ENCODE peak calls at places on chromosomes 6 and 20, in eight cellular contexts. N, X, L, K, P, W, F and G are unnamed samples.

GRCh38 chr20:58944610-58945009 is 36.4 kb upstream of the NELFCD start:
- DNase-seq in W (no peak), P (no peak), K (no peak), X (no peak), L (no peak), N (no peak), F (no peak), G (no peak)

GRCh38 chr6:154623391-154623790 is 109.8 kb upstream of the SCAF8 start:
- DNase-seq in L (no peak), X (no peak), P (no peak), K (no peak), N (no peak), W (no peak), F (no peak), G (no peak)

GRCh38 chr6:43851204-43851855 is 81.3 kb downstream of the VEGFA start:
- DNase-seq in F (no peak), P (peak), K (no peak), L (no peak), W (peak), N (no peak), X (no peak), G (peak)

GRCh38 chr20:45354423-45355208 is 6.4 kb upstream of the SDC4 start:
- DNase-seq in N (no peak), P (no peak), L (no peak), K (no peak), W (peak), F (no peak), X (no peak), G (peak)

GRCh38 chr6:19697744-19698290 is 139.4 kb upstream of the ID4 start:
- DNase-seq in W (peak), N (peak), F (no peak), X (no peak), P (no peak), L (no peak), K (no peak), G (peak)

GRCh38 chr6:165468361-165468760 is 159.0 kb upstream of the C6orf118 start:
- DNase-seq in K (no peak), X (no peak), W (no peak), L (no peak), F (no peak), P (no peak), N (no peak), G (no peak)

GRCh38 chr6:16205377-16206144 is 32.8 kb upstream of the GMPR start:
- DNase-seq in N (peak), F (no peak), X (no peak), P (no peak), K (no peak), L (no peak), W (peak), G (peak)

GRCh38 chr20:62844182-62844581 is 17.4 kb downstream of the TCFL5 start:
- DNase-seq in L (no peak), X (no peak), F (no peak), N (no peak), K (peak), P (no peak), W (no peak), G (no peak)

GRCh38 chr20:17624070-17624469 is 54.2 kb downstream of the DSTN start:
- DNase-seq in P (peak), L (peak), N (no peak), F (no peak), K (no peak), X (peak), W (no peak), G (no peak)

GRCh38 chr6:96542702-96543101 is 20.2 kb upstream of the FHL5 start:
- DNase-seq in L (no peak), W (peak), X (no peak), K (no peak), P (peak), N (no peak), F (no peak), G (peak)

GRCh38 chr20:25389381-25389857 is 1.2 kb downstream of the ABHD12 start:
- DNase-seq in X (no peak), L (no peak), K (no peak), P (no peak), F (no peak), N (no peak), W (peak), G (peak)

GRCh38 chr20:62358728-62359490 is 8.2 kb downstream of the LAMA5 start:
- DNase-seq in X (no peak), P (peak), N (no peak), L (no peak), W (no peak), F (no peak), K (no peak), G (no peak)

GRCh38 chr6:43274916-43275597 is 23.0 kb upstream of the SLC22A7 start:
- DNase-seq in F (no peak), N (no peak), K (peak), L (no peak), W (peak), X (no peak), P (peak), G (no peak)

GRCh38 chr6:11329841-11330765 is 97.6 kb upstream of the NEDD9 start:
- DNase-seq in L (no peak), F (no peak), P (no peak), X (no peak), W (no peak), K (no peak), N (no peak), G (no peak)

GRCh38 chr6:46221221-46221793 is 50.5 kb upstream of the ENPP5 start:
- DNase-seq in P (peak), L (no peak), F (no peak), K (no peak), W (peak), X (no peak), N (no peak), G (peak)

GRCh38 chr20:22795897-22796296 is 211.5 kb upstream of the FOXA2 start:
- DNase-seq in W (peak), P (no peak), L (peak), F (no peak), N (peak), X (peak), K (no peak), G (peak)

GRCh38 chr6:89260310-89260709 is 43.2 kb upstream of the GABRR1 start:
- DNase-seq in L (no peak), N (no peak), W (no peak), P (no peak), X (no peak), F (no peak), K (no peak), G (no peak)

GRCh38 chr6:93040375-93040774 is 379.0 kb downstream of the EPHA7 start:
- DNase-seq in L (no peak), W (no peak), K (no peak), X (no peak), F (no peak), P (no peak), N (no peak), G (peak)

GRCh38 chr6:32622545-32623401 is 14.4 kb upstream of the HLA-DQA1 start:
- DNase-seq in W (peak), P (peak), L (no peak), N (no peak), K (no peak), F (peak), X (no peak), G (peak)